ENCODE peak calls at places on chromosomes 12 and 14, in seven cellular contexts. G is left ventricle myocardium inferior, F is A673, H is upper lobe of left lung, J is MM.1S, E is tibial nerve, M is HepG2. T is an unnamed sample.
A peak's percentile ranks its signal among the peaks of the same experiment; 100 is the strongest.

GRCh38 chr12:13164271-13164670 is 32.3 kb upstream of the EMP1 start:
- DNase-seq in J (no peak), H (no peak), F (no peak), G (no peak), M (no peak), E (no peak), T (no peak)

GRCh38 chr12:1530592-1531159 is 63.7 kb downstream of the FBXL14 start:
- DNase-seq in M (no peak), J (no peak), G (no peak), F (no peak), E (no peak), H (no peak), T (no peak)

GRCh38 chr12:116879509-116880212 is 1.6 kb downstream of the HRK start:
- DNase-seq in F (no peak), G (no peak), M (no peak), E (no peak), J (no peak), H (no peak), T (no peak)

GRCh38 chr12:101769865-101770264 is 30.6 kb upstream of the SYCP3 start:
- DNase-seq in F (no peak), E (no peak), J (no peak), G (no peak), H (no peak), M (no peak), T (no peak)

GRCh38 chr14:32378284-32378683 is 49.2 kb downstream of the AKAP6 start:
- DNase-seq in E (no peak), J (no peak), M (no peak), H (no peak), G (no peak), F (no peak), T (no peak)

GRCh38 chr12:52645120-52645761 is 6.8 kb downstream of the KRT2 start:
- DNase-seq in E (no peak), H (no peak), J (no peak), M (no peak), F (no peak), G (no peak), T (peak; percentile 77)

GRCh38 chr14:105178069-105178867 is 2.8 kb downstream of the NUDT14 start:
- DNase-seq in E (no peak), H (no peak), M (no peak), J (no peak), G (no peak), F (no peak), T (no peak)

GRCh38 chr12:52924764-52925716 is 20.2 kb upstream of the KRT8 start:
- DNase-seq in J (no peak), F (no peak), G (no peak), H (no peak), M (peak; percentile 76), E (no peak), T (no peak)

GRCh38 chr12:126424696-126425095 is 1359.5 kb downstream of the AACS start:
- DNase-seq in F (peak; percentile 88), M (no peak), G (no peak), E (no peak), J (no peak), H (no peak), T (no peak)

GRCh38 chr12:10901427-10901826 is 7.9 kb downstream of the TAS2R13 start:
- DNase-seq in M (peak; percentile 34), E (no peak), H (no peak), G (no peak), J (no peak), F (no peak), T (no peak)

GRCh38 chr12:109716512-109717389 is 3.1 kb downstream of the FAM222A start:
- DNase-seq in E (no peak), H (no peak), M (peak; percentile 31), F (no peak), J (no peak), G (peak; percentile 30), T (no peak)

GRCh38 chr12:57242329-57242690 is 8.7 kb downstream of the STAC3 start:
- DNase-seq in M (no peak), G (peak; percentile 60), J (no peak), E (no peak), H (no peak), F (no peak), T (no peak)

GRCh38 chr14:93007225-93007997 is 84.5 kb downstream of the CHGA start:
- DNase-seq in E (no peak), G (no peak), F (no peak), J (no peak), M (no peak), H (peak; percentile 68), T (no peak)

GRCh38 chr14:22388669-22389625 is 200.1 kb downstream of the DAD1 start:
- DNase-seq in J (no peak), F (peak; percentile 73), H (no peak), G (no peak), M (peak; percentile 67), E (no peak), T (no peak)

GRCh38 chr14:63713058-63713457 is 14.8 kb downstream of the SGPP1 start:
- DNase-seq in M (no peak), E (no peak), G (no peak), H (no peak), F (no peak), J (no peak), T (no peak)

GRCh38 chr14:69282448-69282847 is 22.5 kb downstream of the GALNT16 start:
- DNase-seq in M (no peak), J (no peak), H (no peak), G (no peak), E (no peak), F (no peak), T (no peak)

GRCh38 chr12:94595152-94595551 is 55.2 kb downstream of the TMCC3 start:
- DNase-seq in F (no peak), J (no peak), M (no peak), E (no peak), G (no peak), H (no peak), T (no peak)

GRCh38 chr12:42396473-42397259 is 70.7 kb downstream of the PPHLN1 start:
- DNase-seq in H (no peak), F (no peak), E (no peak), M (no peak), G (no peak), J (no peak), T (no peak)

GRCh38 chr14:91373591-91374245 is 43.9 kb downstream of the CCDC88C start:
- DNase-seq in M (no peak), J (peak; percentile 80), H (no peak), G (no peak), F (peak; percentile 60), E (no peak), T (no peak)
- H3K27ac ChIP-seq in M (no peak overlapping the region), J (peak overlapping the region; percentile 100), H (peak overlapping the region; percentile 70), G (no peak overlapping the region), F (peak overlapping the region; percentile 68), E (no peak overlapping the region), T (no peak overlapping the region)

DNA sequence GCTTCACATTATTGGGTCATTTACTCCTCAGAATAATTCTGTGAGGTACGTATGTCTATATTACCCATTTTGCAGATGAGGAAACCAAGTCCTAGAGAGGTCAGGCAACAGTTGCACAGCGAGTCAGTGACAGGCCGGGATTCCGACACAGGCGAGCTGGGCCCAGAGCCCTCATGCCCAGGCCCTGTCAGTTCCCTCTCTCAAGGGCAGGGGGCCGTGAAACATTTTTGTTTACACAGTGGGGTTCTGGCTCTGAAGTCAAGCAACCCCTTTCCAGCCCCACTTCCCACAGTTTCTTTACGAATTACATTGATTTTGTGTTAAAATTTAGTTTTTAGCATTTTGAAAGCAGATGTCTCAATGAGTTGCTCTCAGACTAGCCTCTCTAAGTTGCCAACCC is 46.7 kb downstream of the ESRRB start:
- DNase-seq in E (no peak), F (no peak), M (no peak), H (no peak), G (no peak), J (no peak), T (no peak)
- TF ChIP-seq CTCF in E (no peak), F (no peak), M (no peak), H (no peak), G (no peak), J (no peak), T (no peak)

DNA sequence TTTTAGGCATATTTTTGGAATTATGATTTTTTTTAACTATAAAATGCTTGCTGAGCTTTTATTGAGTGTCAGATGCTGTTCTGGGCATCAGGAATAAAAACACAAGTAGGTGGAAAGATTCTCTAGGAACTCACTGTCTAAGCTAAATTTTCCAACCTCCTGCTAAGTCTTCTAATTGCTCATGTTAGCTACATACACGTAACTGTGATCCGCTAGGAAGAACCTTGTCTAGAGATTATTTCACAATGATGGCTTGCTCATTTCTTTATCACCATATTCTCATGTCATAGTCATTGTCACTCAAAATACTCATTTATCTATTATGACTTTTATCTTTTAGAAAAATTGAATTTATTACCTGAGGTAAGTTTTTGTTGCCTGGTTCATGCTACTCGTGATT is 1402.5 kb upstream of the FLRT2 start:
- DNase-seq in J (no peak), F (no peak), H (no peak), G (no peak), E (no peak), M (no peak), T (no peak)
- H3K36me3 ChIP-seq in J (no peaks in the 10 kb centered on the region), F (no peaks in the 10 kb centered on the region), H (no peaks in the 10 kb centered on the region), G (no peaks in the 10 kb centered on the region), E (no peaks in the 10 kb centered on the region), M (no peaks in the 10 kb centered on the region), T (no peaks in the 10 kb centered on the region)

DNA sequence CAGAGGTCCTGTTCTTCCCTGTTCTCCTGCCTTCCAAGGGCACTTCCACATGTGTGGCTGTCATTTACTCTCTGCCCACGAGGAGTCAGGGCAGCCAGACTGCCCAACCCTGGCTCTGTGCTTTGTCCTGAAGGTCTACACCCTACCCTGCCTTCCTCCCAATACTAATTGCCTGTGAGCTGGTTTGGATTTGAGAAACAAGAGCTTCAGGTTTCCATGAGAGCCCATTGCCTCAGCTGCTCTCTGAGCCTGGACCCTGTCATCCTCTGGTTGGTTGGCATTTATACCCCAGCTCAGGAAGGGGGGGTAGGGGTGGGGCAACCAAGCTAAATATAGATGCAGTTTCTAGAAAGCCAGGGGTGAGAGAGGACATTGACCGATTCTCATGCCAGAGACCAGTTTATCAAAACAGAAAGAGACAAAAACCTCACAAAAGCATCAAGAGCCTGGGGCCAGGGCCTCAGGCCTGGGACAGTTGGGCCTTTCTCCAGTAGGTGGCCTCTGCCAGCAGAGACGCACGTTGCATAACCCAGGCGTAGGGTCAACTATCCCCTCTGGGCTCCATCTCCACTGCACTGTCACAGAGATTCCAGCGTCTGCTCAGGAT is 34.5 kb downstream of the VDR start:
- DNase-seq in F (no peak), J (peak; percentile 83), H (peak; percentile 50), E (peak; percentile 60), M (peak; percentile 54), G (peak; percentile 51), T (no peak)
- H3K27ac ChIP-seq in F (no peak overlapping the region), J (peak overlapping the region; percentile 67), H (peak overlapping the region; percentile 37), E (no peak overlapping the region), M (peak overlapping the region; percentile 6), G (peak overlapping the region; percentile 77), T (peak overlapping the region; percentile 36)

GRCh38 chr14:54002653-54003052 is 46.0 kb upstream of the BMP4 start:
- DNase-seq in J (no peak), E (no peak), H (no peak), M (no peak), G (no peak), F (no peak), T (no peak)
- TF ChIP-seq CTCF in J (no peak), E (no peak), H (no peak), M (no peak), G (no peak), F (no peak), T (no peak)

T was measured in esophagus muscularis mucosa.